ENCODE peak calls at places on chromosomes 2 and 18, in six cellular contexts. E is uterus, J is lower lobe of right lung, H is cardiac muscle cell, Q is cardiac fibroblast, G is GM12878. S is an unnamed sample.

GRCh38 chr2:118580651-118581050 is 266.8 kb downstream of the EN1 start:
- DNase-seq in G (no peak), H (no peak), Q (no peak), J (no peak), E (no peak), S (no peak)

GRCh38 chr2:186611526-186611925 is 21.7 kb downstream of the ITGAV start:
- DNase-seq in H (no peak), J (no peak), G (no peak), E (no peak), Q (no peak), S (no peak)

GRCh38 chr2:223815186-223815883 is 22.0 kb downstream of the AP1S3 start:
- DNase-seq in J (no peak), H (no peak), E (no peak), Q (peak; percentile 88), G (no peak), S (no peak)

GRCh38 chr2:147198651-147199171 is 646.1 kb upstream of the ACVR2A start:
- DNase-seq in J (no peak), Q (no peak), G (no peak), H (no peak), E (no peak), S (no peak)

GRCh38 chr18:58125756-58126155 is 81.7 kb downstream of the NEDD4L start:
- DNase-seq in J (no peak), Q (no peak), G (no peak), H (no peak), E (no peak), S (no peak)

GRCh38 chr2:200177971-200178911 is 128.3 kb upstream of the SPATS2L start:
- DNase-seq in J (no peak), H (no peak), Q (no peak), G (no peak), E (no peak), S (no peak)

GRCh38 chr2:223613017-223613950 is 11.1 kb upstream of the SCG2 start:
- DNase-seq in E (peak; percentile 89), H (peak; percentile 42), J (peak; percentile 68), Q (peak; percentile 98), G (no peak), S (peak; percentile 91)

GRCh38 chr18:59963229-59963628 is 63.4 kb downstream of the PMAIP1 start:
- DNase-seq in G (no peak), E (no peak), H (no peak), Q (no peak), J (no peak), S (no peak)

GRCh38 chr2:223576873-223577272 is 25.3 kb downstream of the SCG2 start:
- DNase-seq in E (no peak), G (no peak), J (no peak), Q (peak; percentile 96), H (no peak), S (no peak)

GRCh38 chr2:218381916-218382366 is at the start of gene SLC11A1:
- DNase-seq in J (peak; percentile 92), E (no peak), G (no peak), Q (no peak), H (no peak), S (no peak)

GRCh38 chr18:76875390-76876330 is 53.3 kb downstream of the ZNF236 start:
- DNase-seq in H (peak; percentile 71), G (no peak), E (no peak), Q (peak; percentile 53), J (no peak), S (no peak)

GRCh38 chr2:55420901-55421300 is 1.2 kb upstream of the CCDC88A start:
- DNase-seq in E (no peak), H (no peak), Q (no peak), J (no peak), G (no peak), S (no peak)

DNA sequence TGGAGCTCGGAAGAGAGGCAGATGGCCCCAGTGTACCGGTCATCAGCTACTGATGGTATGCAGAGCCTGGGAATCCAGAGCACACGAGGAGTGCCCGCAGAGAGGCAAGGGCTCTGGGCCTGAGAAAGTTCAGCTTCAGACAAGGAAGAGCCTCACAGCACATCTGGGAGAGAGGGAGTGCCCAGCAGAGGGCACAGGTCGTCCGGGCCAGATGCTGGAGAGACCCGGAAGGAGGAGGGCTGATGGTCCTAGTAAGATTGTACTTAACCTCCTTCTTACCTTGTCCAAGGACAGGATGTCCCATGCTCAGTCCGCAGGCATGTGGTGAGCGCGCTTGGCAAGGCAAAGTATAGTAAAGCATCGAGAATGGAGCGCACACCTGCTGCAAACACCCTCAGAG is 24.4 kb upstream of the CHMP1B start:
- DNase-seq in E (no peak), J (no peak), G (no peak), Q (no peak), H (no peak), S (no peak)
- TF ChIP-seq CTCF in E (no peak), J (no peak), G (no peak), Q (no peak), H (no peak), S (no peak)

GRCh38 chr2:182611009-182611408 is 105.0 kb upstream of the DNAJC10 start:
- DNase-seq in H (no peak), G (no peak), Q (no peak), E (no peak), J (no peak), S (no peak)
- TF ChIP-seq CTCF in H (no peak), G (no peak), Q (no peak), E (no peak), J (no peak), S (no peak)

GRCh38 chr2:50480507-50480906 is 551.4 kb downstream of the NRXN1 start:
- DNase-seq in E (no peak), Q (no peak), J (no peak), H (no peak), G (no peak), S (no peak)

DNA sequence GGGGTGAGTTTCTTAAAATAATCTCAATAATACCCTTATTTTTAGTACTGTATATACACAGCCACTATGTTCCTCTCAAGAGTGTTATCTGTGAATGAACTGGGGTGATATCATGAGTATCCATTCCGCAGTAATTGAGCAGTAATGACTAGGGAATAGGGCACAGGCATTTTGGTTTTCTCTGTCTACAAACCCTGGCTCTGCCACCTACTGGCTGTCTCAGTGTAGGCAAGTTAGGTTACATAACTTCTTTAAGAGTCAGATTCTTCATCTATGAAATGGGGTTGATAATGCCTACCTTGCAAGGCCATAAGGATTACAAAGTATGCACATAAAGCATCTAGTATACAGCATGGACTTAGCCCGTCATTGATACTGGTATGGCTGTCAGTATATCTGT is 555.8 kb downstream of the NRXN1 start:
- DNase-seq in G (no peak), J (no peak), Q (no peak), H (no peak), E (no peak), S (no peak)
- TF ChIP-seq CTCF in G (no peak), J (no peak), Q (no peak), H (no peak), E (no peak), S (no peak)

DNA sequence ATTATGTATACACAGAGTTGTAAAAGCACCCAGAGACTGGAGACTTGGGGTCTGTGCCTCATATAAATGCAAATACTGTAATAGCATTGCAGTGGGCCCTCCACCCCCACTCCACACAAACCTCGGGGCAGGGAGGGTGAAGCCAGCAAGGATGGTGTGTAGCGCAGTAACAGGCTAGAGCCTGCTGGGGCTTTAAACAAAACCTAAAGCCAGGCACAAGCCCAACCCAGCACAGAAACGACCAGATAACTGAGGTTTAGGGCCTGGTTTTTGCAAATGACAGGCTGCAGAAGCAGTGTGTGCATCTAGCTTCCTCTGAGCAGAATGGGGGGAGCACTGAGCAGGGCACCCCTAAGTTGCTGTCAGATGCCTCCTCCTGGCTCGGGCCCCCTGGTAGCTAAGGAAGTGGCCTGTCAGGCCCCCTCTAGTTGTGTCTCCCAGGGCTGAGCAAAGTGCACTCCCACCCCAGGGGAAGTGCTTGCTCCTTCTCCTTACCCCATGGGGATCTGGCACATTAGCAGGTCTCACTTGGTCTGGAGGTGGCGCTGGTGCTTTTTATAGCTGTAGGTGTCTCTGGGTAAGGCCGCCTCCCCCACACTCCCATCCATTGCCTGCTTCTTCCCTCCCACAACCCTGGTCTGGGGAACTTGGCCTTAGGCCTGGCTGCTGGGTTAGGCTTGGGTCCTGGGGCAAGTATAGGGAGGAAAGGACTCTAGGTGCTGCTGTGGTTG is 135.1 kb downstream of the CELF4 start:
- DNase-seq in G (no peak), J (no peak), E (no peak), Q (no peak), H (no peak), S (no peak)
- TF ChIP-seq CTCF in G (no peak), J (no peak), E (no peak), Q (no peak), H (no peak), S (no peak)

GRCh38 chr2:237483018-237483731 is 3.9 kb upstream of the MLPH start:
- DNase-seq in G (no peak), H (no peak), J (peak; percentile 73), E (no peak), Q (peak; percentile 58), S (no peak)
- TF ChIP-seq CTCF in G (no peak), H (peak; percentile 37), J (no peak), E (no peak), Q (no peak), S (peak; percentile 50)

DNA sequence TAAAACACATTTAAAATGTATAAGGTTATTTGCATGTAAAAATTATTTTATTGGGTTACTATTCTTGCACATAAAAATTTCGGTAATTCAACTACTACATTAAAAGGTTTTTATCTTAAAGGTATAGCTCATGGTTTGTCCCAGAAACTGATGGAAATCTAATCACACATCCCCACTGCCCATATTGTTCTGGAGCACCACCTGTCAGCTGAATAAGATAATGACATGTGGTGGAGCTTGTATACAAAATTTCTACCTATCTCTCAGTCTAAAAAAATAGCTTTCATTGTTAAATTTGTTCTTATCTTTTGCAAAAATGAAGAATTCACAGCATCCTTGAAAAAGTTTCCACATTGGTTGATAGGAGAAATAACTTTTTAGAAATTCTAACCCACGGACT is 18.3 kb downstream of the ERBB4 start:
- DNase-seq in E (no peak), H (no peak), G (no peak), Q (no peak), J (no peak), S (no peak)
- TF ChIP-seq CTCF in E (no peak), H (no peak), G (peak; percentile 18), Q (peak; percentile 17), J (no peak), S (peak; percentile 61)

DNA sequence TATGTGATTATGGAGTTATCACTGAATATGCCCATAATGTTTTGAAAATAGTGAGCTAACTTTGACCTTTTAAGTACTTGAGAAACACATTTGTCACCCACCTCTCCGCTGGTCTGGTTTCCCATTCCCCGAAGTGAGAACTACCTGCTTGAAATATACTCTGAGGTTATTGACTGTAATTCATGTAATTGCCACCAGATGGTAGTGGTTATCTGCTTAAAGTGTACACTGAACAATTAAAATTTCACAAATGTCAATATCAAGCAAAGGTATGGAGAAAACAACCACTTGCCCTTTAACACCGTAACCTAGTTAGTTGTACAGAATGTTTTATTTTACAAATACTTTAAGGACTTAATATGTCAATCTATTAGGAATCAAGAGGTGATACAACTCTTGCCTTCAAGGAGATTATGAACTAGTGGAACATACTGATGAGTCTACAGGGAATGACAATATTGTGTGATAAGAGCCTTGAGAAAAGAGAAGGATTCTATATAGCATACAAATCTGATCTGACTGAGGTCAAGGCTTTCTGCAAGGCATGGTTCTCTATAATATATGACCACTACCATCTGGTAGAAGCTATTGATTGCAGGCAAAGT is 316.8 kb upstream of the KCNH7 start:
- DNase-seq in E (no peak), G (peak; percentile 3), H (peak; percentile 55), J (no peak), Q (peak; percentile 37), S (no peak)
- TF ChIP-seq CTCF in E (peak; percentile 18), G (peak; percentile 57), H (peak; percentile 53), J (peak; percentile 50), Q (peak; percentile 45), S (peak; percentile 70)